ENCODE peak calls at places on chromosome X, in ten cellular contexts. G is ascending aorta, I is hepatocyte, V is esophagus muscularis mucosa, X is AG09319, A is progenitor cell of endocrine pancreas, M is esophagus squamous epithelium, B is MCF 10A, Q is body of pancreas, K is dorsolateral prefrontal cortex. U is an unnamed sample.

GRCh38 chrX:15820106-15821073 is 30.1 kb downstream of the ZRSR2 start:
- DNase-seq in G (no peak), I (no peak), V (no peak), X (no peak), A (no peak), M (no peak), B (no peak), Q (no peak), K (no peak), U (no peak)

GRCh38 chrX:154032156-154032555 is 12.5 kb upstream of the IRAK1 start:
- DNase-seq in G (no peak), I (no peak), V (no peak), X (no peak), A (no peak), M (no peak), B (no peak), Q (no peak), K (no peak), U (no peak)

GRCh38 chrX:45803383-45803921 is 602.8 kb upstream of the DIPK2B start:
- DNase-seq in G (no peak), I (no peak), V (no peak), X (peak), A (no peak), M (no peak), B (peak), Q (no peak), K (no peak), U (no peak)

GRCh38 chrX:109952050-109952449 is 50.9 kb upstream of the TMEM164 start:
- DNase-seq in G (no peak), I (no peak), V (no peak), X (no peak), A (no peak), M (no peak), B (peak), Q (no peak), K (no peak), U (no peak)

GRCh38 chrX:150476183-150476699 is 92.2 kb upstream of the MTM1 start:
- DNase-seq in G (no peak), I (no peak), V (no peak), X (peak), A (no peak), M (no peak), B (peak), Q (no peak), K (no peak), U (no peak)

GRCh38 chrX:120456973-120457372 is 12.1 kb downstream of the LAMP2 start:
- DNase-seq in G (no peak), I (no peak), V (no peak), X (no peak), A (no peak), M (no peak), B (peak), Q (no peak), K (no peak), U (no peak)

GRCh38 chrX:10971176-10971575 is 140.0 kb upstream of the HCCS start:
- DNase-seq in G (no peak), I (no peak), V (no peak), X (no peak), A (no peak), M (no peak), B (no peak), Q (no peak), K (no peak), U (no peak)

GRCh38 chrX:23616361-23616760 is 50.9 kb upstream of the PRDX4 start:
- DNase-seq in G (no peak), I (peak), V (no peak), X (no peak), A (no peak), M (no peak), B (peak), Q (no peak), K (no peak), U (no peak)

DNA sequence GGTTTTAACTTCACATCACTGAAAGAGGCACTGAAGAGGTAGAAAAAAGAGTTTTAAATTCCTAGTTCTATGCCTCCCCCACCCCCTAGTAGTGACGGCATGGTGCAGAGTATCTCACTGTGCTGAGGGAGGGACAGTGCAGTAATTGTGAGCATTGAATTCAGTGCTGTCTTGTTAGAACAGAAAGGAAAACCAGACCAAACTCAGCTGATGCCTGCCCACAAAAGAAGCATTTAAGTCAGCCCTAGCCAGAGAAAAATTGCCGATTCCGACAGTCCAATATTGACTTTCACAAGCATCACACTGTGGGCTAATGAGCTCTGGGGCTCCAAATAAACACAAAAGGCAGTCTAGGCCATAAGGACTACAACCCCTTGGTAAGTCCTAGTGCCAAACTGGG is 417.7 kb downstream of the AR start:
- DNase-seq in G (no peak), I (no peak), V (no peak), X (no peak), A (no peak), M (no peak), B (no peak), Q (no peak), K (no peak), U (no peak)
- TF ChIP-seq CTCF in G (no peak), I (no peak), V (no peak), X (no peak), A (no peak), M (no peak), B (no peak), Q (no peak), K (no peak), U (no peak)

GRCh38 chrX:82676386-82676785 is 831.7 kb upstream of the POU3F4 start:
- DNase-seq in G (no peak), I (no peak), V (no peak), X (no peak), A (no peak), M (no peak), B (peak), Q (no peak), K (no peak), U (no peak)
- TF ChIP-seq CTCF in G (no peak), I (peak), V (no peak), X (no peak), A (peak), M (no peak), B (peak), Q (peak), K (peak), U (no peak)

DNA sequence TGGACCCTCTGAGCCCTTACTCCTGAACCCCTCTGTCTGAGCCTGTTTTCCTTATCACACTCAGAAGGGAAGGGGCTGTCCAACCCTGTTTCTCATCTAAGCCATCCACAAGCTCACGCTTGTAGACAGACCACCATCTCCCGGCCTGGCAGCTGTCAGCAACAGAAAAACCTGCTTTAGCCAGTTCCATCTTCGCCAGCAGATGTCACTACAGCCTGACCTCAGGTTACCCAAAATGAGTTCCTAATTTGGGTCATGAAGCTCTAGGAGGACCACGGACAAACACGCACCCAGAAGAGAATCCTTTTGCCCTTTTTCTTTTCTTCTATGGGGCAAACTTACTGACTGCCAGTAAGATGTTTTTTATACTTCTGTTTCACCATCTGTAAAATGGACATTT is 445.4 kb downstream of the BCOR start:
- DNase-seq in G (no peak), I (no peak), V (no peak), X (no peak), A (no peak), M (no peak), B (peak), Q (peak), K (no peak), U (no peak)
- TF ChIP-seq CTCF in G (peak), I (peak), V (peak), X (peak), A (peak), M (no peak), B (peak), Q (no peak), K (peak), U (peak)

GRCh38 chrX:95071052-95071451 is 1397.0 kb downstream of the FAM133A start:
- DNase-seq in G (no peak), I (no peak), V (no peak), X (no peak), A (no peak), M (no peak), B (no peak), Q (no peak), K (no peak), U (no peak)
- TF ChIP-seq CTCF in G (no peak), I (peak), V (no peak), X (peak), A (peak), M (no peak), B (no peak), Q (no peak), K (no peak), U (no peak)

GRCh38 chrX:133434197-133434820 is 19.0 kb upstream of the GPC4 start:
- DNase-seq in G (no peak), I (no peak), V (no peak), X (no peak), A (no peak), M (no peak), B (no peak), Q (no peak), K (no peak), U (no peak)
- TF ChIP-seq CTCF in G (no peak), I (no peak), V (no peak), X (no peak), A (no peak), M (no peak), B (no peak), Q (no peak), K (no peak), U (no peak)

DNA sequence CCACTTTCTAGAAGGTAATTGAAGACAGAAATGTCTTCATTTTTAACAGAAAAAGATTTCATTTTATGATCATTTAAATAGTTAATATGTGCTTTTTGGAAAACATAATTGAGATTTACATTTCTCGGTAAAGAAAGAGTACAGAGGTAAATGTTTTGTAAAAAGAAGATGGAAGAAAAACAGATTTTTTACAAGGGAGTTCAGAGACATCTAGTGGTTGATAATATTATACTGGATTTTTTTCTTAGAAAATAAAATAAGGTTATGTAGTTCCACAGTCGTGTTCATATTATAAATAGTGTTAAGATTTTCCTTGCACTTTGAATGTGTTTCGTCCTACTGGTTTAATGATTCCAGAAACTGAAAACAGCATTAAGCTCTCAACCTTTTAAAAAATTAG is 60.6 kb downstream of the SMARCA1 start:
- DNase-seq in G (no peak), I (no peak), V (no peak), X (no peak), A (no peak), M (no peak), B (no peak), Q (no peak), K (no peak), U (no peak)
- TF ChIP-seq CTCF in G (peak), I (peak), V (no peak), X (no peak), A (peak), M (no peak), B (no peak), Q (no peak), K (peak), U (no peak)

DNA sequence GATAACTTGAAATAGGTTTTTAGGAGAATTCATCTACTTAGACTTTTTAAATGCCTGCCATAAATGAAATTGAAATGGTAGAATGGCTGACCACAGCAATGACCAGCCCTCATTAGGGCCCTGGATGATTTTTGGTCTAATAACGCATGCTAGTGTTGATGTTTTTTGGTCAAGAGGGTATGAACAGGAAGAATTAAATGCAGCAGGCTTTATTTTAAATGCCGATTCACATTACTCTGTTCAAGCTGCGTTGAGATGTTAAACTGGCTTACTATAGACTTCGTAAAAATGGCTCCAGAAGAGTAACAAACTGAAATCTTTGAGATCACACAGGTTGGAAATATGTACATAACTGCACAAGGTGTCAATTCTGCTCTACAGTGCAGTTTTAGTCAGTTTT is 14.6 kb downstream of the DDX3X start:
- DNase-seq in G (peak), I (no peak), V (no peak), X (no peak), A (no peak), M (no peak), B (no peak), Q (no peak), K (no peak), U (no peak)
- TF ChIP-seq CTCF in G (no peak), I (no peak), V (no peak), X (no peak), A (no peak), M (no peak), B (no peak), Q (no peak), K (no peak), U (no peak)

DNA sequence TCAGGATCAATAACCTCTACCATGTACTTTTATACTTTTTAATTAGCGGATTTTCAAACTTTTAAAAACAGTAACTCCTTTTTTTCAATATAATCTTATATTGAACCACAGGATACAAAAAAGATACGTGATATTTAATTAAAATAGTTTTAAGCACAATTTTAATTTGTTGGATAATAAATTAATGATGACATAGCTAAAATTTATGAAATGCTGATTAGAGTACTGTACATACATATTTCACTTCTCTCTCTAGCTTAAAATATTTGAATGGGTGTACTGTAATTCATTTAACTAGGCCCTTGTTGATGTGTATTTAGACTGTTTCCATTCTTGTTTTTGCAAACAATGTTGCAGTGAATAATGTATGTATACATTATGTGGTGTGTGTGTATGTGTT is 66.2 kb downstream of the CDKL5 start:
- DNase-seq in G (no peak), I (no peak), V (no peak), X (no peak), A (no peak), M (no peak), B (no peak), Q (no peak), K (no peak), U (no peak)
- TF ChIP-seq CTCF in G (no peak), I (no peak), V (no peak), X (no peak), A (no peak), M (no peak), B (no peak), Q (no peak), K (no peak), U (no peak)

GRCh38 chrX:26613951-26614350 is 398.0 kb downstream of the MAGEB5 start:
- DNase-seq in G (no peak), I (no peak), V (no peak), X (no peak), A (no peak), M (no peak), B (peak), Q (no peak), K (no peak), U (no peak)
- TF ChIP-seq CTCF in G (no peak), I (no peak), V (no peak), X (no peak), A (no peak), M (no peak), B (no peak), Q (no peak), K (no peak), U (no peak)

GRCh38 chrX:55135171-55135570 is 46.4 kb downstream of the PAGE2 start:
- DNase-seq in G (no peak), I (peak), V (no peak), X (no peak), A (no peak), M (no peak), B (peak), Q (peak), K (peak), U (no peak)
- TF ChIP-seq CTCF in G (peak), I (peak), V (peak), X (peak), A (peak), M (peak), B (peak), Q (no peak), K (peak), U (peak)

U was measured in D721Med.